ENCODE peak calls at places on chromosomes 2 and 18, in eight cellular contexts. O is IMR-90, Q is heart right ventricle, C is fibroblast of mammary gland, Y is HCT116, M is pancreas, I is GM12865, J is ovary. U is an unnamed sample.

GRCh38 chr2:27303093-27304025 is 4.9 kb downstream of the UCN start:
- DNase-seq in O (peak), Q (peak), C (peak), Y (peak), M (peak), I (peak), J (peak), U (peak)

GRCh38 chr2:189580267-189580661 is 322 bp downstream of the SLC40A1 start:
- DNase-seq in O (no peak), Q (peak), C (peak), Y (no peak), M (peak), I (no peak), J (peak), U (peak)

GRCh38 chr2:193024791-193025190 is 830.1 kb upstream of the TMEFF2 start:
- DNase-seq in O (no peak), Q (no peak), C (no peak), Y (no peak), M (no peak), I (no peak), J (no peak), U (no peak)

GRCh38 chr18:31942301-31942998 is 478 bp downstream of the TRAPPC8 start:
- DNase-seq in O (peak), Q (peak), C (peak), Y (no peak), M (peak), I (peak), J (peak), U (peak)

GRCh38 chr2:108823286-108823685 is 36.7 kb downstream of the CCDC138 start:
- DNase-seq in O (no peak), Q (no peak), C (no peak), Y (no peak), M (no peak), I (no peak), J (no peak), U (no peak)

GRCh38 chr2:180359522-180360282 is 352.6 kb upstream of the CWC22 start:
- DNase-seq in O (no peak), Q (no peak), C (peak), Y (peak), M (peak), I (peak), J (no peak), U (no peak)

GRCh38 chr18:24602156-24602555 is 141.7 kb downstream of the HRH4 start:
- DNase-seq in O (no peak), Q (no peak), C (no peak), Y (no peak), M (no peak), I (no peak), J (no peak), U (no peak)

GRCh38 chr2:53987336-53987921 is 16.6 kb upstream of the PSME4 start:
- DNase-seq in O (peak), Q (no peak), C (peak), Y (no peak), M (no peak), I (peak), J (no peak), U (peak)

GRCh38 chr18:34867520-34867919 is 157.4 kb downstream of the DTNA start:
- DNase-seq in O (no peak), Q (peak), C (peak), Y (peak), M (no peak), I (no peak), J (no peak), U (no peak)

GRCh38 chr2:175282300-175282699 is 100.8 kb upstream of the ATP5MC3 start:
- DNase-seq in O (peak), Q (no peak), C (peak), Y (peak), M (no peak), I (peak), J (no peak), U (no peak)

GRCh38 chr2:132664096-132664495 is 5.9 kb downstream of the LYPD1 start:
- DNase-seq in O (peak), Q (no peak), C (no peak), Y (no peak), M (no peak), I (no peak), J (no peak), U (no peak)

GRCh38 chr2:131004446-131005209 is 88.6 kb downstream of the FAM168B start:
- DNase-seq in O (no peak), Q (no peak), C (no peak), Y (no peak), M (no peak), I (no peak), J (no peak), U (no peak)

GRCh38 chr18:60895181-60895580 is 438.0 kb upstream of the CDH20 start:
- DNase-seq in O (no peak), Q (no peak), C (peak), Y (no peak), M (no peak), I (no peak), J (no peak), U (no peak)

GRCh38 chr2:238379096-238379810 is 47.5 kb upstream of the ASB1 start:
- DNase-seq in O (peak), Q (no peak), C (no peak), Y (no peak), M (no peak), I (peak), J (no peak), U (no peak)

GRCh38 chr18:47893939-47894699 is 36.3 kb downstream of the SMAD2 start:
- DNase-seq in O (peak), Q (no peak), C (no peak), Y (no peak), M (no peak), I (no peak), J (no peak), U (no peak)

GRCh38 chr18:74447404-74448152 is 9.5 kb downstream of the DIPK1C start:
- DNase-seq in O (no peak), Q (no peak), C (no peak), Y (no peak), M (no peak), I (no peak), J (no peak), U (no peak)

GRCh38 chr2:144505245-144505801 is 14.6 kb downstream of the ZEB2 start:
- DNase-seq in O (no peak), Q (no peak), C (peak), Y (no peak), M (no peak), I (no peak), J (no peak), U (no peak)
- H3K4me3 ChIP-seq in O (no peak), Q (peak), C (no peak), Y (no peak), M (no peak), I (no peak), J (no peak), U (no peak)

DNA sequence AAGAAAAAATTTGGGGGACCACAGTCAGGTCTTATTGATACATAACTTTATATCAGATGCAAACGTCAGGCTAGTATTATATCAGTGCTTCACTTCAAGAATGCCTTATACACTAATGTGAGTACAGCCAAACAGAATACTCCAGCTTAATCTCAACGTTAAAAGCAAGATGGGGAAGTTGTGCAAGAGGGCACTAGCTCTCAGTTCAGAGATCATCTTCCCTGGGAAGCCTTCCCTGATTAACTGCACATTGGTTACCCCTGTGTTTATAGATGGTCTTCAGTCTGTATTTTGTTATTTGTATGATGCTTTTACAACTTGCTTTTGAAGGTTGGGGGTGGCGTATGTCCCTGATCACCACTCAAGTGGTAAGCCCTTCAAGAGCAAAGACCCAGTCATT is 11.4 kb downstream of the EPAS1 start:
- DNase-seq in O (no peak), Q (no peak), C (no peak), Y (no peak), M (no peak), I (no peak), J (no peak), U (no peak)
- H3K4me3 ChIP-seq in O (no peak), Q (no peak), C (no peak), Y (no peak), M (no peak), I (no peak), J (no peak), U (no peak)

GRCh38 chr18:55858661-55859111 is 270.7 kb upstream of the TCF4 start:
- DNase-seq in O (no peak), Q (no peak), C (no peak), Y (no peak), M (no peak), I (no peak), J (no peak), U (no peak)
- H3K4me3 ChIP-seq in O (no peak), Q (peak), C (no peak), Y (no peak), M (no peak), I (no peak), J (no peak), U (no peak)

GRCh38 chr2:219566640-219567039 is 4.7 kb downstream of the OBSL1 start:
- DNase-seq in O (no peak), Q (no peak), C (no peak), Y (no peak), M (no peak), I (no peak), J (no peak), U (no peak)

GRCh38 chr2:219567791-219568361 is 3.5 kb downstream of the OBSL1 start:
- DNase-seq in O (no peak), Q (no peak), C (no peak), Y (no peak), M (no peak), I (no peak), J (no peak), U (no peak)

GRCh38 chr2:219565130-219566080 is 5.9 kb downstream of the OBSL1 start:
- DNase-seq in O (no peak), Q (no peak), C (no peak), Y (no peak), M (no peak), I (no peak), J (no peak), U (no peak)

GRCh38 chr2:219569041-219569440 is 2.3 kb downstream of the OBSL1 start:
- DNase-seq in O (no peak), Q (no peak), C (no peak), Y (no peak), M (no peak), I (no peak), J (no peak), U (no peak)

DNA sequence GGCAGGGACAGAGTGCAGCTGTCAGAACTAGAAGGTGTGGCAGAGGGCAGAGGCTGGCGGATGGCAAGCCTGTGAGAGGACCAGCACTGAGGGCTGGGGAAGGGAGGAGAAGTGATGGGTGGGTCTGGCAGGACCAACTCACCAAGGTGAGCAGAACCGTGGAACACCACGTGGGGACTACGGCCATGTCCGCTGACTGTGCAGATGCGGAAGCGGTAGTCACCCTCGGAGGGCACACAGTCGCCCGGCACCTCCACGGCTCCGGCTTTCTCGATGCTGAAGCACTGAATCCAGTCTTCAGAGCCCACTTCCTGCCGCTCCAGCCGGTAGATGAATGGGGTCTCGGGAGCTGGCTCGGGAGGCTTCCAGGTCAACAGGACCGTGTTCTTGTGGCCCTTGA is 4.2 kb downstream of the OBSL1 start:
- DNase-seq in O (no peak), Q (peak), C (no peak), Y (no peak), M (no peak), I (no peak), J (peak), U (no peak)
- H3K4me3 ChIP-seq in O (no peak), Q (no peak), C (no peak), Y (no peak), M (no peak), I (no peak), J (no peak), U (no peak)

GRCh38 chr2:177592945-177593344 is 200.4 kb downstream of the AGPS start:
- DNase-seq in O (no peak), Q (no peak), C (no peak), Y (no peak), M (no peak), I (no peak), J (no peak), U (no peak)

GRCh38 chr2:177589191-177589590 is 196.6 kb downstream of the AGPS start:
- DNase-seq in O (no peak), Q (no peak), C (no peak), Y (no peak), M (no peak), I (no peak), J (no peak), U (no peak)

GRCh38 chr2:177595126-177595525 is 202.6 kb downstream of the AGPS start:
- DNase-seq in O (no peak), Q (no peak), C (no peak), Y (no peak), M (no peak), I (no peak), J (no peak), U (no peak)

GRCh38 chr2:177593448-177593847 is 200.9 kb downstream of the AGPS start:
- DNase-seq in O (no peak), Q (no peak), C (no peak), Y (no peak), M (no peak), I (no peak), J (no peak), U (no peak)

DNA sequence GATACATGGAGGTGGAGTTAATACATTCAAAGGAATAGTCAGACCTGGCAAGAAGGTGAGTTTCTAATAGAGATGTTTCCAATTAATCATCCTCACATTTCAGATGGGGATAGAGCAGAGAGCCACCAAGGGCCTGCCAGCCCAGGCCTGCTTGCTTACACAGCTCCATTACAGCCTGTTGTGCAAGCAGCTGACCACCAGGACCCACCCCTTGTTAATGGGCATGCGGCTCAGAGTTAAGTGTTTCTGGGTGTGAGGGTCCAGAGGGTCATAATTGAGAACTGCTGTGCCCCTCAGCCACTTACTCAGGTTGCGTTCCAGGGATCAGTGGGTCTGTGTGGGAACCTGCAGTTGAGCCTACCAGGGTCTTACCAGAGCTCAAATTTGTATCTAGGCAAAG is 199.8 kb downstream of the AGPS start:
- DNase-seq in O (no peak), Q (no peak), C (no peak), Y (no peak), M (no peak), I (no peak), J (no peak), U (no peak)
- H3K4me3 ChIP-seq in O (no peak), Q (no peak), C (no peak), Y (no peak), M (no peak), I (no peak), J (no peak), U (no peak)

DNA sequence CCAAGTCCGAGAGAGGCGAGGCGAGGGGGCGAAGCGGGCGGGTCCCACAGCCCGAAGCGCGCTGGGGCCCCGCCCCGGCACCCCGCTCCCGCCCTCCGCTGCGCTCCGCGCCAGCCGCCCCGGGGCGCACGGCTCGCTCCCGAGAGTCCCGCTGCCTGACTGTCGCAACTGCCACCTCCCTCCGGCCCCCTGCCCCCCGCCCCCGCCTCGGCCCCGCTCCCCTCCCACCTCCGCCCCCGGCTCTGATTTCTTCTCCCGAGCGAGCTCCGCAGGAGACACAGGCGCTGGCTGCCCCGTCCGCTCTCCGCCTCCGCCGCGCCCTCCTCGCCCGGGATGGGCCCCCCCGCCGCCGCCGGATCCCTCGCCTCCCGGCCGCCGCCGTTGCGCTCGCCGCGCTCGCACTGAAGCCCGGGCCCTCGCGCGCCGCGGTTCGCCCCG is at the start of gene WNT6:
- DNase-seq in O (no peak), Q (no peak), C (no peak), Y (no peak), M (peak), I (no peak), J (no peak), U (no peak)
- H3K4me3 ChIP-seq in O (peak), Q (peak), C (no peak), Y (peak), M (peak), I (no peak), J (peak), U (no peak)

DNA sequence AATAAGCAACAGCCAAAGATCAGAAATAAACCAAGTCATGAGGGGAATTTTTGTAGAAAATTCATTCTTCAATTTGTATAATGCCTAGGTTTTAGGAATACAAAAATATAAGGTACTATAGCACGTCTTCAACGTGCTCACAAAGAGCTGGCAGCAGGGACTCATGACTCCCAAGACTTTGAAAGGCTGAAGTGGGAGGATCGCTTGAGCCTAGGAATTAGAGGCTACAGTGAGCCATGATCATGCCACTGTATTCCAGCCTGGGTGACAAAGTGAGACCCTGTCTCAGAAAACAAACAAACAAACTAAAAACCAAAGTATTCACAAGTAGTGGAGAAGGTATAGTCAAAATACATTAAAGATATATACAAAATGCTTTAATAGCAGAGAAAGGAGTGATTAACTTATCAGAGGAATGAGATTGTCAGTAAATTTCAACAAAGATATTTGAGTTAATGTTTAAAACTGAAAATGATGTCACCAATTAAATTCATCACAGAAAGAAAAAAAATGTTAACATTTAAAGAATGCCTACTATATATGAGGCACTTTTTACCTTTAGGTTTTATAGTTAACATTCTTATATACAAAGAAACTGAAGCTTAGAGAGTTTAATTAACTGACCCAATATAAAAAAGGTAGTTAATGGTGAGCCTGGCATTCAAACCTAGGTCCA is 3.2 kb downstream of the WDR33 start:
- DNase-seq in O (no peak), Q (no peak), C (peak), Y (no peak), M (no peak), I (no peak), J (no peak), U (no peak)
- H3K4me3 ChIP-seq in O (no peak), Q (no peak), C (no peak), Y (no peak), M (no peak), I (no peak), J (no peak), U (no peak)

GRCh38 chr2:236997086-236997485 is 88.6 kb upstream of the COPS8 start:
- DNase-seq in O (no peak), Q (no peak), C (no peak), Y (no peak), M (no peak), I (no peak), J (no peak), U (no peak)
- H3K4me3 ChIP-seq in O (no peak), Q (no peak), C (no peak), Y (no peak), M (no peak), I (no peak), J (no peak), U (no peak)

U was measured in lung.